ENCODE peak calls at places on chromosomes 12 and 14, in six cellular contexts. T is head of caudate nucleus; I is bronchial epithelial cell; B is activated CD8-positive, alpha-beta memory T cell treated with anti-CD3 and anti-CD28 coated beads, Interleukin-2, amount 50 U/mL, for 48 hours; L is ACHN; G is epithelial cell of prostate. O is an unnamed sample.

GRCh38 chr12:56431850-56432249 is 17.4 kb downstream of the TIMELESS start:
- DNase-seq in L (no peak), I (peak; percentile 34), B (no peak), T (no peak), G (no peak), O (no peak)

GRCh38 chr14:23259412-23259811 is 21.7 kb downstream of the RNF212B start:
- DNase-seq in I (no peak), T (no peak), B (no peak), L (no peak), G (no peak), O (no peak)

GRCh38 chr12:124625867-124626675 is 58.7 kb upstream of the NCOR2 start:
- DNase-seq in T (no peak), L (peak; percentile 68), I (peak; percentile 63), G (no peak), B (no peak), O (peak; percentile 82)

GRCh38 chr12:6871052-6871957 is 1.8 kb downstream of the SPSB2 start:
- DNase-seq in L (peak; percentile 67), B (peak; percentile 75), I (peak; percentile 76), G (no peak), T (no peak), O (no peak)

GRCh38 chr14:61365667-61366194 is 44.4 kb downstream of the PRKCH start:
- DNase-seq in T (no peak), L (no peak), G (no peak), I (peak; percentile 38), B (no peak), O (no peak)

GRCh38 chr14:92143309-92143708 is 21.5 kb downstream of the CPSF2 start:
- DNase-seq in G (no peak), B (no peak), T (no peak), I (no peak), L (peak; percentile 3), O (no peak)

GRCh38 chr12:106764738-106765137 is 9.7 kb upstream of the RIC8B start:
- DNase-seq in T (no peak), L (peak; percentile 51), I (peak; percentile 5), B (no peak), G (no peak), O (no peak)

GRCh38 chr14:89890589-89890988 is 63.9 kb downstream of the EFCAB11 start:
- DNase-seq in G (no peak), B (no peak), T (no peak), I (no peak), L (no peak), O (no peak)

GRCh38 chr12:96510306-96510764 is 21.0 kb downstream of the CFAP54 start:
- DNase-seq in I (peak; percentile 60), B (no peak), T (no peak), G (no peak), L (no peak), O (no peak)

GRCh38 chr12:114848661-114849060 is 164.7 kb upstream of the TBX3 start:
- DNase-seq in I (no peak), B (no peak), T (no peak), G (no peak), L (no peak), O (peak; percentile 89)

GRCh38 chr14:58738189-58738836 is 100.6 kb downstream of the DACT1 start:
- DNase-seq in L (peak; percentile 61), B (no peak), G (peak; percentile 69), I (peak; percentile 92), T (no peak), O (peak; percentile 45)

GRCh38 chr12:20099395-20099976 is 268.9 kb upstream of the PDE3A start:
- DNase-seq in L (no peak), T (no peak), B (no peak), G (no peak), I (no peak), O (no peak)

O was measured in fibroblast of the conjunctiva.